ENCODE peak calls at places on chromosomes 12 and 14, in nine cellular contexts. One of them, this sample, is unnamed. For H3K4me1, the result is how much of the 10 kb centered on the place peaks cover.

GRCh38 chr14:105908481-105908911 is 382.1 kb downstream of the TMEM121 start:
- DNase-seq in sigmoid colon: no peak
- DNase-seq in transverse colon: peak
- DNase-seq in HCT116: no peak
- DNase-seq in endothelial cell of umbilical vein: no peak
- DNase-seq in stomach: no peak
- DNase-seq in prostate gland: no peak
- DNase-seq in esophagus muscularis mucosa: no peak
- DNase-seq in spleen: no peak
- DNase-seq in this sample: no peak

GRCh38 chr14:68633131-68633991 is 159.5 kb downstream of the ZFP36L1 start:
- DNase-seq in sigmoid colon: peak
- DNase-seq in transverse colon: no peak
- DNase-seq in HCT116: no peak
- DNase-seq in endothelial cell of umbilical vein: no peak
- DNase-seq in stomach: no peak
- DNase-seq in prostate gland: no peak
- DNase-seq in esophagus muscularis mucosa: peak
- DNase-seq in spleen: no peak
- DNase-seq in this sample: no peak

GRCh38 chr12:56987551-56988053 is 18.7 kb downstream of the ZBTB39 start:
- DNase-seq in sigmoid colon: peak
- DNase-seq in transverse colon: peak
- DNase-seq in HCT116: peak
- DNase-seq in endothelial cell of umbilical vein: peak
- DNase-seq in stomach: peak
- DNase-seq in prostate gland: peak
- DNase-seq in esophagus muscularis mucosa: peak
- DNase-seq in spleen: peak
- DNase-seq in this sample: peak

GRCh38 chr12:29552324-29552927 is 54.9 kb upstream of the OVCH1 start:
- DNase-seq in sigmoid colon: peak
- DNase-seq in transverse colon: peak
- DNase-seq in HCT116: peak
- DNase-seq in endothelial cell of umbilical vein: peak
- DNase-seq in stomach: peak
- DNase-seq in prostate gland: peak
- DNase-seq in esophagus muscularis mucosa: no peak
- DNase-seq in spleen: peak
- DNase-seq in this sample: peak

GRCh38 chr14:76996563-76997146 is 31.9 kb downstream of the IRF2BPL start:
- DNase-seq in sigmoid colon: no peak
- DNase-seq in transverse colon: no peak
- DNase-seq in HCT116: no peak
- DNase-seq in endothelial cell of umbilical vein: no peak
- DNase-seq in stomach: no peak
- DNase-seq in prostate gland: no peak
- DNase-seq in esophagus muscularis mucosa: no peak
- DNase-seq in spleen: no peak
- DNase-seq in this sample: no peak

GRCh38 chr12:78530065-78530765 is 334.4 kb upstream of the SYT1 start:
- DNase-seq in sigmoid colon: no peak
- DNase-seq in transverse colon: no peak
- DNase-seq in HCT116: no peak
- DNase-seq in endothelial cell of umbilical vein: no peak
- DNase-seq in stomach: no peak
- DNase-seq in prostate gland: no peak
- DNase-seq in esophagus muscularis mucosa: no peak
- DNase-seq in spleen: no peak
- DNase-seq in this sample: no peak

GRCh38 chr14:53957739-53958138 is 1.1 kb upstream of the BMP4 start:
- DNase-seq in sigmoid colon: no peak
- DNase-seq in transverse colon: no peak
- DNase-seq in HCT116: no peak
- DNase-seq in endothelial cell of umbilical vein: no peak
- DNase-seq in stomach: no peak
- DNase-seq in prostate gland: no peak
- DNase-seq in esophagus muscularis mucosa: no peak
- DNase-seq in spleen: no peak
- DNase-seq in this sample: no peak

GRCh38 chr12:33438890-33439586 is 581 bp downstream of the SYT10 start:
- DNase-seq in sigmoid colon: no peak
- DNase-seq in transverse colon: no peak
- DNase-seq in HCT116: no peak
- DNase-seq in endothelial cell of umbilical vein: no peak
- DNase-seq in stomach: no peak
- DNase-seq in prostate gland: no peak
- DNase-seq in esophagus muscularis mucosa: no peak
- DNase-seq in spleen: peak
- DNase-seq in this sample: no peak

GRCh38 chr12:12608557-12608957 is 3.1 kb upstream of the CREBL2 start:
- DNase-seq in sigmoid colon: no peak
- DNase-seq in transverse colon: no peak
- DNase-seq in HCT116: no peak
- DNase-seq in endothelial cell of umbilical vein: no peak
- DNase-seq in stomach: no peak
- DNase-seq in prostate gland: no peak
- DNase-seq in esophagus muscularis mucosa: no peak
- DNase-seq in spleen: no peak
- DNase-seq in this sample: no peak

GRCh38 chr12:117091758-117092510 is 7.3 kb downstream of the TESC start:
- DNase-seq in sigmoid colon: peak
- DNase-seq in transverse colon: no peak
- DNase-seq in HCT116: no peak
- DNase-seq in endothelial cell of umbilical vein: no peak
- DNase-seq in stomach: no peak
- DNase-seq in prostate gland: no peak
- DNase-seq in esophagus muscularis mucosa: no peak
- DNase-seq in spleen: peak
- DNase-seq in this sample: no peak

GRCh38 chr12:117090388-117090787 is 8.8 kb downstream of the TESC start:
- DNase-seq in sigmoid colon: no peak
- DNase-seq in transverse colon: no peak
- DNase-seq in HCT116: no peak
- DNase-seq in endothelial cell of umbilical vein: no peak
- DNase-seq in stomach: no peak
- DNase-seq in prostate gland: no peak
- DNase-seq in esophagus muscularis mucosa: no peak
- DNase-seq in spleen: no peak
- DNase-seq in this sample: no peak

GRCh38 chr12:117092511-117092780 is 6.8 kb downstream of the TESC start:
- DNase-seq in sigmoid colon: peak
- DNase-seq in transverse colon: no peak
- DNase-seq in HCT116: no peak
- DNase-seq in endothelial cell of umbilical vein: no peak
- DNase-seq in stomach: no peak
- DNase-seq in prostate gland: no peak
- DNase-seq in esophagus muscularis mucosa: no peak
- DNase-seq in spleen: peak
- DNase-seq in this sample: no peak

GRCh38 chr12:117089463-117089862 is 9.8 kb downstream of the TESC start:
- DNase-seq in sigmoid colon: no peak
- DNase-seq in transverse colon: no peak
- DNase-seq in HCT116: no peak
- DNase-seq in endothelial cell of umbilical vein: no peak
- DNase-seq in stomach: no peak
- DNase-seq in prostate gland: no peak
- DNase-seq in esophagus muscularis mucosa: no peak
- DNase-seq in spleen: no peak
- DNase-seq in this sample: no peak

DNA sequence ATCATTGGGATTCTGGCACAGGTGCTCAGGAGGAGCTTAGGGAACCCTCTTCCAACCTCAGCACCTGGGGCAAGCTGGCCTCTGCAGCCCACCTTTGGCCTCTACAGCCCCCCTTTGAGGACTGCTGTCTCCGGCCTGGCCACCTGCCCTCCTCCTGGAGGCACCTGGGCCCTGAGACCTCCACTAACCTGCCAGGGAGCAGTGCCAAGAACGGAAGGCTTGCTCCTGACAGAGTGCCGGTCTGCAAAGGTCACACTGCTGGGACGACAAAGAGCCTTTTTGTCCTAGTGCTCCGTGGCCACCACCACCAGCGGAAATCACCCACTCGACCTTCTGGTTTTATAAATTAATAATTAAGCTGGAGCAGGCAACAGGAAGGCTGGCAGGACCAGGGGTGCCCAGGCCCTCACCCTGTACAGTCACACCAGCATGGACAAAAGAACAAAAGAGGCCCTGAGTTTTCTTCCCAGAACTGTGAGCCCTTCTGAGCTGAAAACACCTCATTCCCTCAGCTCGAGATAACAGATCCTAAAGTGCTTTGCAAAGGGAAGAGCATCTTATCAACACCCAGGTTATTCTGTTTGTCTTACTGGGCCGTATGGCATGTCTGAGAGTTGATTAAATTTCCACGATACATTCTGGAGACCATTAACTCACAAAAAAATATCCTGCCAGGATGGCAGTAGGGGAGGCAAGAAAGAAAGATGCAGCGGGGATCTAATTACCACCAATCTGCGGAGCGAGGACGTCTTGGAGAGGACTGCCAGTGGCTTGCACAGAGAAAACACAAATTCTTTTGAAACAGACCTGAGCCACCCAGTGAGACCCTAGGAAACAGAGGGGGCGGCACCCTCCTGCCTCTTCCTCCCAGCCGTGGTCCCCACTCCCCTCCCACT is 8.2 kb downstream of the TESC start:
- DNase-seq in sigmoid colon: no peak
- DNase-seq in transverse colon: no peak
- DNase-seq in HCT116: no peak
- DNase-seq in endothelial cell of umbilical vein: no peak
- DNase-seq in stomach: peak
- DNase-seq in prostate gland: no peak
- DNase-seq in esophagus muscularis mucosa: no peak
- DNase-seq in spleen: peak
- DNase-seq in this sample: no peak
- TF ChIP-seq POLR2A in sigmoid colon: no peak
- TF ChIP-seq POLR2A in transverse colon: no peak
- TF ChIP-seq POLR2A in HCT116: no peak
- TF ChIP-seq POLR2A in endothelial cell of umbilical vein: no peak
- TF ChIP-seq POLR2A in stomach: no peak
- TF ChIP-seq POLR2A in prostate gland: no peak
- TF ChIP-seq POLR2A in esophagus muscularis mucosa: no peak
- TF ChIP-seq POLR2A in spleen: no peak
- TF ChIP-seq POLR2A in this sample: no peak

GRCh38 chr12:75977952-75978671 is 53.5 kb downstream of the PHLDA1 start:
- DNase-seq in sigmoid colon: peak
- DNase-seq in transverse colon: peak
- DNase-seq in HCT116: peak
- DNase-seq in endothelial cell of umbilical vein: peak
- DNase-seq in stomach: peak
- DNase-seq in prostate gland: peak
- DNase-seq in esophagus muscularis mucosa: no peak
- DNase-seq in spleen: no peak
- DNase-seq in this sample: no peak
- TF ChIP-seq POLR2AphosphoS5 in sigmoid colon: peak
- TF ChIP-seq POLR2AphosphoS5 in transverse colon: peak
- TF ChIP-seq POLR2AphosphoS5 in HCT116: peak
- TF ChIP-seq POLR2AphosphoS5 in endothelial cell of umbilical vein: peak
- TF ChIP-seq POLR2AphosphoS5 in stomach: peak
- TF ChIP-seq POLR2AphosphoS5 in prostate gland: peak
- TF ChIP-seq POLR2AphosphoS5 in esophagus muscularis mucosa: peak
- TF ChIP-seq POLR2AphosphoS5 in spleen: no peak
- TF ChIP-seq POLR2AphosphoS5 in this sample: peak

GRCh38 chr12:50234347-50234746 is 49.0 kb downstream of the LIMA1 start:
- DNase-seq in sigmoid colon: no peak
- DNase-seq in transverse colon: peak
- DNase-seq in HCT116: peak
- DNase-seq in endothelial cell of umbilical vein: no peak
- DNase-seq in stomach: peak
- DNase-seq in prostate gland: no peak
- DNase-seq in esophagus muscularis mucosa: no peak
- DNase-seq in spleen: no peak
- DNase-seq in this sample: no peak
- H3K4me1 ChIP-seq in sigmoid colon: under half
- H3K4me1 ChIP-seq in transverse colon: under half
- H3K4me1 ChIP-seq in HCT116: under half
- H3K4me1 ChIP-seq in endothelial cell of umbilical vein: under half
- H3K4me1 ChIP-seq in stomach: under half
- H3K4me1 ChIP-seq in prostate gland: under half
- H3K4me1 ChIP-seq in esophagus muscularis mucosa: under half
- H3K4me1 ChIP-seq in spleen: under half
- H3K4me1 ChIP-seq in this sample: under half

GRCh38 chr12:6696690-6697583 is 3.7 kb downstream of the PIANP start:
- DNase-seq in sigmoid colon: no peak
- DNase-seq in transverse colon: no peak
- DNase-seq in HCT116: no peak
- DNase-seq in endothelial cell of umbilical vein: no peak
- DNase-seq in stomach: no peak
- DNase-seq in prostate gland: no peak
- DNase-seq in esophagus muscularis mucosa: no peak
- DNase-seq in spleen: peak
- DNase-seq in this sample: no peak
- TF ChIP-seq POLR2A in sigmoid colon: no peak
- TF ChIP-seq POLR2A in transverse colon: no peak
- TF ChIP-seq POLR2A in HCT116: no peak
- TF ChIP-seq POLR2A in endothelial cell of umbilical vein: no peak
- TF ChIP-seq POLR2A in stomach: no peak
- TF ChIP-seq POLR2A in prostate gland: no peak
- TF ChIP-seq POLR2A in esophagus muscularis mucosa: no peak
- TF ChIP-seq POLR2A in spleen: no peak
- TF ChIP-seq POLR2A in this sample: no peak

This sample was measured in breast epithelium.